ENCODE peak calls at places on chromosomes 12 and 14, in eight cellular contexts. Q is AG09319, O is progenitor cell of endocrine pancreas, U is Caki2, W is adrenal gland, X is epithelial cell of proximal tubule, P is AML-193, H is nucleus accumbens. M is an unnamed sample.

GRCh38 chr14:99529899-99530298 is 48.7 kb downstream of the CCNK start:
- DNase-seq in P (no peak), X (no peak), W (no peak), Q (no peak), H (no peak), U (no peak), O (no peak), M (no peak)

GRCh38 chr14:81095539-81095938 is 125.2 kb downstream of the GTF2A1 start:
- DNase-seq in U (no peak), X (peak), Q (no peak), O (no peak), W (no peak), H (no peak), P (no peak), M (no peak)

GRCh38 chr12:96352161-96352835 is 47.9 kb downstream of the CDK17 start:
- DNase-seq in H (no peak), O (no peak), P (no peak), U (no peak), X (no peak), Q (no peak), W (no peak), M (no peak)

GRCh38 chr12:52221912-52222457 is 11.1 kb upstream of the KRT7 start:
- DNase-seq in U (peak), O (peak), X (no peak), W (peak), Q (no peak), H (peak), P (peak), M (no peak)

GRCh38 chr12:90978117-90978770 is 23.3 kb upstream of the CCER1 start:
- DNase-seq in P (peak), Q (peak), W (no peak), U (peak), X (no peak), O (no peak), H (no peak), M (peak)

GRCh38 chr14:52112336-52113018 is 43.6 kb upstream of the NID2 start:
- DNase-seq in W (no peak), X (no peak), Q (no peak), H (no peak), P (no peak), O (no peak), U (no peak), M (no peak)

GRCh38 chr12:104674083-104674482 is 217.3 kb downstream of the CHST11 start:
- DNase-seq in P (no peak), X (no peak), O (no peak), Q (no peak), W (no peak), U (no peak), H (no peak), M (no peak)

GRCh38 chr12:130161261-130162231 is 718 bp upstream of the FZD10 start:
- DNase-seq in U (no peak), X (no peak), W (no peak), H (no peak), Q (no peak), P (no peak), O (no peak), M (no peak)

GRCh38 chr14:56423591-56423991 is 156.0 kb upstream of the TMEM260 start:
- DNase-seq in W (no peak), U (no peak), P (no peak), O (no peak), Q (peak), X (no peak), H (no peak), M (peak)

GRCh38 chr12:74365178-74365964 is 172.3 kb upstream of the ATXN7L3B start:
- DNase-seq in O (no peak), U (peak), P (peak), H (no peak), Q (peak), X (no peak), W (peak), M (peak)

GRCh38 chr12:89880695-89881350 is 172.2 kb upstream of the ATP2B1 start:
- DNase-seq in H (no peak), Q (no peak), P (no peak), U (no peak), X (no peak), O (no peak), W (no peak), M (no peak)

GRCh38 chr12:52122904-52123303 is 43.4 kb downstream of the SMIM41 start:
- DNase-seq in X (no peak), Q (no peak), W (no peak), H (no peak), U (no peak), O (no peak), P (no peak), M (no peak)

GRCh38 chr14:23175823-23176222 is 7.6 kb downstream of the SLC7A8 start:
- DNase-seq in U (no peak), H (no peak), P (no peak), W (no peak), X (no peak), O (no peak), Q (no peak), M (no peak)

GRCh38 chr14:100726812-100727564 is at the start of gene DLK1:
- DNase-seq in U (no peak), X (no peak), Q (no peak), P (no peak), W (no peak), H (no peak), O (no peak), M (no peak)

GRCh38 chr12:60415361-60415760 is 819.5 kb downstream of the SLC16A7 start:
- DNase-seq in W (no peak), P (no peak), O (no peak), X (no peak), U (no peak), Q (no peak), H (no peak), M (no peak)

GRCh38 chr12:108190529-108190928 is 61.4 kb downstream of the WSCD2 start:
- DNase-seq in O (no peak), X (no peak), U (no peak), H (peak), Q (no peak), P (no peak), W (no peak), M (no peak)

GRCh38 chr14:103020271-103020910 is 37.0 kb downstream of the CDC42BPB start:
- DNase-seq in W (no peak), H (no peak), X (no peak), O (no peak), U (no peak), Q (no peak), P (no peak), M (no peak)

GRCh38 chr12:108729612-108730336 is 1.5 kb downstream of the CORO1C start:
- DNase-seq in Q (no peak), O (no peak), P (no peak), W (no peak), U (no peak), H (no peak), X (no peak), M (no peak)

GRCh38 chr12:111429760-111430417 is 24.2 kb downstream of the SH2B3 start:
- DNase-seq in O (no peak), U (no peak), Q (no peak), H (no peak), X (no peak), P (no peak), W (no peak), M (no peak)

GRCh38 chr12:10016881-10017280 is 6.5 kb downstream of the CLEC12B start:
- DNase-seq in O (no peak), X (no peak), H (no peak), Q (no peak), P (no peak), U (no peak), W (no peak), M (no peak)

GRCh38 chr14:65333926-65334687 is 78.4 kb upstream of the FUT8 start:
- DNase-seq in H (no peak), Q (peak), O (no peak), X (no peak), W (no peak), P (no peak), U (no peak), M (peak)

GRCh38 chr12:116864371-116865160 is 16.7 kb downstream of the HRK start:
- DNase-seq in P (no peak), Q (no peak), O (no peak), W (no peak), H (no peak), U (peak), X (no peak), M (peak)

GRCh38 chr12:98373982-98374381 is 141.4 kb upstream of the TMPO start:
- DNase-seq in Q (no peak), P (no peak), O (no peak), W (no peak), H (no peak), U (no peak), X (no peak), M (no peak)

GRCh38 chr14:101575581-101575980 is 14.3 kb downstream of the DIO3 start:
- DNase-seq in H (no peak), X (no peak), O (no peak), U (no peak), P (no peak), Q (no peak), W (no peak), M (no peak)

GRCh38 chr14:106174206-106174605 is 647.8 kb downstream of the TMEM121 start:
- DNase-seq in W (no peak), Q (no peak), X (no peak), H (no peak), U (no peak), O (no peak), P (no peak), M (no peak)

GRCh38 chr12:63276537-63277365 is 125.8 kb upstream of the AVPR1A start:
- DNase-seq in Q (peak), H (no peak), W (peak), U (peak), X (no peak), P (peak), O (peak), M (no peak)

GRCh38 chr14:33765251-33765650 is 185.6 kb downstream of the EGLN3 start:
- DNase-seq in W (no peak), P (no peak), O (no peak), U (no peak), H (no peak), Q (no peak), X (no peak), M (no peak)

GRCh38 chr12:54052745-54053624 is 650 bp upstream of the HOXC4 start:
- DNase-seq in X (no peak), H (no peak), W (no peak), Q (no peak), O (no peak), P (no peak), U (no peak), M (no peak)

GRCh38 chr14:37796703-37797416 is 201.4 kb downstream of the TTC6 start:
- DNase-seq in H (no peak), X (no peak), U (no peak), P (no peak), W (no peak), O (no peak), Q (no peak), M (no peak)

GRCh38 chr12:51925400-51926063 is 18.2 kb downstream of the ACVRL1 start:
- DNase-seq in U (no peak), H (no peak), Q (no peak), W (no peak), P (no peak), O (no peak), X (no peak), M (no peak)

GRCh38 chr12:88658009-88658408 is 77.7 kb upstream of the KITLG start:
- DNase-seq in X (no peak), O (no peak), P (no peak), Q (no peak), U (no peak), H (no peak), W (no peak), M (no peak)

M was measured in AG04450.